ENCODE peak calls at places on chromosomes 13 and 19, in four cellular contexts. One of them, this sample, is unnamed. For H3K9me3, the result is how much of the 10 kb centered on the place peaks cover.

GRCh38 chr19:13097331-13098258 is 5.1 kb downstream of the LYL1 start:
- DNase-seq in vagina: no peak
- DNase-seq in SJSA1: no peak
- DNase-seq in tibial artery: peak
- DNase-seq in this sample: no peak

GRCh38 chr13:107518780-107519179 is 696.6 kb downstream of the LIG4 start:
- DNase-seq in vagina: no peak
- DNase-seq in SJSA1: no peak
- DNase-seq in tibial artery: no peak
- DNase-seq in this sample: no peak

GRCh38 chr19:13906525-13906904 is 514 bp downstream of the CC2D1A start:
- DNase-seq in tibial artery: no peak
- DNase-seq in vagina: no peak
- DNase-seq in SJSA1: no peak
- DNase-seq in this sample: peak

GRCh38 chr13:37905736-37906135 is 36.2 kb upstream of the TRPC4 start:
- DNase-seq in tibial artery: no peak
- DNase-seq in SJSA1: no peak
- DNase-seq in vagina: no peak
- DNase-seq in this sample: no peak

GRCh38 chr19:39195755-39196154 is 1.0 kb upstream of the NCCRP1 start:
- DNase-seq in SJSA1: no peak
- DNase-seq in vagina: no peak
- DNase-seq in tibial artery: no peak
- DNase-seq in this sample: no peak

GRCh38 chr13:98570929-98571372 is 6.0 kb downstream of the STK24 start:
- DNase-seq in tibial artery: no peak
- DNase-seq in SJSA1: peak
- DNase-seq in vagina: no peak
- DNase-seq in this sample: no peak

GRCh38 chr13:100646871-100647270 is 27.7 kb downstream of the TMTC4 start:
- DNase-seq in vagina: no peak
- DNase-seq in SJSA1: no peak
- DNase-seq in tibial artery: no peak
- DNase-seq in this sample: no peak

GRCh38 chr13:35860661-35861060 is 270.5 kb downstream of the DCLK1 start:
- DNase-seq in vagina: no peak
- DNase-seq in SJSA1: no peak
- DNase-seq in tibial artery: no peak
- DNase-seq in this sample: no peak

GRCh38 chr19:39145180-39145953 is 19.8 kb downstream of the PAK4 start:
- DNase-seq in tibial artery: no peak
- DNase-seq in vagina: no peak
- DNase-seq in SJSA1: no peak
- DNase-seq in this sample: no peak

GRCh38 chr13:31442605-31443004 is 242.8 kb downstream of the B3GLCT start:
- DNase-seq in vagina: no peak
- DNase-seq in SJSA1: no peak
- DNase-seq in tibial artery: no peak
- DNase-seq in this sample: no peak

GRCh38 chr13:69287050-69287698 is 820.5 kb upstream of the ATXN8OS start:
- DNase-seq in tibial artery: no peak
- DNase-seq in SJSA1: no peak
- DNase-seq in vagina: no peak
- DNase-seq in this sample: no peak

GRCh38 chr13:93559718-93560117 is 333.1 kb downstream of the GPC6 start:
- DNase-seq in tibial artery: no peak
- DNase-seq in vagina: no peak
- DNase-seq in SJSA1: peak
- DNase-seq in this sample: no peak

GRCh38 chr13:106432636-106433035 is 102.8 kb downstream of the EFNB2 start:
- DNase-seq in tibial artery: no peak
- DNase-seq in SJSA1: no peak
- DNase-seq in vagina: peak
- DNase-seq in this sample: no peak

GRCh38 chr13:27044837-27045570 is 126.6 kb downstream of the USP12 start:
- DNase-seq in tibial artery: no peak
- DNase-seq in SJSA1: no peak
- DNase-seq in vagina: no peak
- DNase-seq in this sample: no peak

GRCh38 chr13:77980592-77980991 is 62.0 kb upstream of the EDNRB start:
- DNase-seq in vagina: no peak
- DNase-seq in tibial artery: no peak
- DNase-seq in SJSA1: peak
- DNase-seq in this sample: no peak

GRCh38 chr13:106796280-106797047 is 228.5 kb upstream of the ARGLU1 start:
- DNase-seq in SJSA1: no peak
- DNase-seq in tibial artery: no peak
- DNase-seq in vagina: no peak
- DNase-seq in this sample: no peak

DNA sequence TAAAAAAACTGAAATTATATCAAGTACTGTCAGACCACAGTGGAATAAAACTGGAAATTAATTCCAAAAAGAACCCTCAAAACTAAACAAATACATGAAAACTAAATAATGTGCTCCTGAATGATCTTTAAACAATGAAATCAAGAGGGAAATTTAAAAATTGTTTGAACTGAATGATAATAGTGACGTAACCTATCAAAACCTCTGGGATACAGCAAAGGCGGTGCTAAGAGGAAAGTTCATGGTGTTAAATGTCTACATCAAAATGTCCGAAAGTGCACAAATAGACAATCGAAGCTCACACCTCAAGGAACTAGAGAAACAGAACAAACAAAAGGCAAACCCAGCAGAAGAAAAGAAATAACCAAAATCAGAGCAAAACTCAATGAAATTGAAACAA is 70.8 kb upstream of the TUBA3C start:
- DNase-seq in SJSA1: no peak
- DNase-seq in tibial artery: no peak
- DNase-seq in vagina: no peak
- DNase-seq in this sample: no peak
- H3K9me3 ChIP-seq in SJSA1: under half
- H3K9me3 ChIP-seq in tibial artery: under half
- H3K9me3 ChIP-seq in vagina: under half
- H3K9me3 ChIP-seq in this sample: under half

DNA sequence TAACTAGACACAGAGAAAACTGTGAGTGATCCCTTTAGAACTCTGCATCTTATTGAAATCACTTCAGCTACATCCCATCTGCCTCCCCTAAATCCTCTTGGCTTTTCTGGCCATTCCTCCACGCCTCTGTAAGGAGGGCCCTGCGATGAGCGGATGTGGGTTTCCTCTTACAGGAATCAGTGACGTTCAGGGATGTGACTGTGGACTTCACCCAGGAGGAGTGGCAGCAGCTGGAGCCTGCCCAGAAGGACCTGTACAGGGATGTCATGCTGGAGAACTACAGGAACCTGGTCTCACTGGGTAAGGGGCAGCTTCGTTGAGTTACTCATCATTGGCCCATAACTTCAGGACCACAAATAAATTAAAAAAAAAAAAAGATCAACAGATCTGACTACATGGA is 18.5 kb downstream of the ZNF71 start:
- DNase-seq in tibial artery: no peak
- DNase-seq in SJSA1: no peak
- DNase-seq in vagina: no peak
- DNase-seq in this sample: no peak
- H3K9me3 ChIP-seq in tibial artery: half or more
- H3K9me3 ChIP-seq in SJSA1: under half
- H3K9me3 ChIP-seq in vagina: under half
- H3K9me3 ChIP-seq in this sample: under half

GRCh38 chr19:22421797-22422196 is 349 bp downstream of the ZNF98 start:
- DNase-seq in vagina: no peak
- DNase-seq in SJSA1: no peak
- DNase-seq in tibial artery: no peak
- DNase-seq in this sample: no peak
- H3K9me3 ChIP-seq in vagina: under half
- H3K9me3 ChIP-seq in SJSA1: under half
- H3K9me3 ChIP-seq in tibial artery: under half
- H3K9me3 ChIP-seq in this sample: under half

DNA sequence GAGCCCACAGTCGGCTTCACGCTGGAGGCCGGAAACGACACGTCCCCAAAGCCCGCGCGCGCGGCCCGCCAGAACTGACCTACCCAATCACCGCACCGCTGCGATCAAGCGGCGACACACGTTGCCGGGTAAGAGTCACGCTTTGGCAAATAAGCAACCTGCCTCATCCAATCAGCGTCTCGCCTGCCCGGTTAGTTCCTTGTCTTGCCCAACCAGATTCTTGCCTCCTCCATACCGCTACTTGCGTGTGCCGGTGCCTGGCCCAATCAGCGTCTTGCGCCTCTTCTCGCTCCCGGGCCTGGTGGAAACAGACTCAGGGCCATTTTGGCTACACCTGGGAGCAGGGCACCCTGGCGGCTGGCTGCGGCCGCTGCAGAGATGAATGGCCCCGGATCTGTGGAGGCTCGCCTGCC is 11.6 kb upstream of the ZNF544 start:
- DNase-seq in tibial artery: no peak
- DNase-seq in vagina: no peak
- DNase-seq in SJSA1: no peak
- DNase-seq in this sample: no peak
- H3K9me3 ChIP-seq in tibial artery: half or more
- H3K9me3 ChIP-seq in vagina: half or more
- H3K9me3 ChIP-seq in SJSA1: under half
- H3K9me3 ChIP-seq in this sample: under half

DNA sequence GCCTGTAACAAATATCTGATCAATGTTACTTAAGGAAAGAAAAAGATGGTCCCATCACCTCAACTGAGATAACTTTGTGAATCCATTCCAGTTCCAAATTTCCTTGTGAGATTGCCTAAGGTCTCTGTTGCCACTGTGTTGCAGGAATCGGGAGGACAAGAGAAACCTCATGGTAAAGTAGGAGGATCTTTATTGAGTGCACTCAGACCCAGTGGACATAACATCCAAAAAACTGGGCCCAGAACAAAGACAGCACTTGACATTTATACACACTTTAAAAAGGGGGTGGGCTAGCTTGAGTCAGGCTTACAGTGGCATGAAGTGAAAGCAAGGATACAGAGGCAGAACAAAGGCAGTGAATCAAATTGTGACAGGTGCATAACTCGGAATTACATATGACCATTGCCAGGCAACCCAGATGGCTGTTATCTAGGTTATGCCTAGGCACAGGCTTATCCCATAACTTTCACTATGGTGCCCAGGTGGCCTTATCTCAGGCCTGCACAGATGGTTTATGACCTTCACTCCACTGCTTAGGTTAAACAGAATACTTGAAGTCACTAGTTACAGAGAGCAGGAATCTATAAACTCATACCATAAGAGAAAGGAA is 459.4 kb upstream of the PCDH20 start:
- DNase-seq in tibial artery: no peak
- DNase-seq in SJSA1: no peak
- DNase-seq in vagina: no peak
- DNase-seq in this sample: no peak
- H3K9me3 ChIP-seq in tibial artery: under half
- H3K9me3 ChIP-seq in SJSA1: under half
- H3K9me3 ChIP-seq in vagina: under half
- H3K9me3 ChIP-seq in this sample: under half

DNA sequence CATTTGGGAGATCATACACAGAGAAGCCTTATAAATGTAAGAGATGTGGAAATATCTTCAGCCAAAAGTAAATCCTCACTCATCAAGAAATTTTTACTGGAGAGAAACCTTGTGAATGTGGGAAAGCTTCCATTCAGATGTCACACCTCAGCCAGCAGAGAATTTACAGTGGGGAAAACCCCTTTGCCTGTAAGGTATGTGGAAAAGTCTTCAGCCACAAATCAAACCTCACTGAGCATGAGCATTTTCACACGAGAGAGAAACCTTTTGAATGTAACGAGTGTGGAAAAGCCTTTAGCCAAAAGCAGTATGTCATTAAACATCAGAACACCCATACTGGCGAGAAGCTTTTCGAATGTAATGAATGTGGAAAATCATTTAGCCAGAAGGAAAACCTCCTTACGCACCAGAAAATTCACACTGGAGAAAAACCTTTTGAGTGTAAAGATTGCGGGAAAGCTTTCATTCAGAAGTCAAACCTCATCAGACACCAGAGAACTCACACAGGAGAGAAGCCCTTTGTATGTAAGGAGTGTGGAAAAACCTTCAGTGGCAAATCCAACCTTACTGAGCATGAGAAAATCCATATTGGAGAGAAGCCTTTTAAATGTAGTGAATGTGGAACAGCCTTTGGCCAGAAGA is 21.5 kb downstream of the ZNF146 start:
- DNase-seq in SJSA1: no peak
- DNase-seq in vagina: no peak
- DNase-seq in tibial artery: no peak
- DNase-seq in this sample: no peak
- H3K9me3 ChIP-seq in SJSA1: under half
- H3K9me3 ChIP-seq in vagina: under half
- H3K9me3 ChIP-seq in tibial artery: half or more
- H3K9me3 ChIP-seq in this sample: half or more

GRCh38 chr19:52585101-52585500 is 15.0 kb downstream of the ZNF701 start:
- DNase-seq in vagina: no peak
- DNase-seq in SJSA1: no peak
- DNase-seq in tibial artery: no peak
- DNase-seq in this sample: no peak
- H3K9me3 ChIP-seq in vagina: under half
- H3K9me3 ChIP-seq in SJSA1: under half
- H3K9me3 ChIP-seq in tibial artery: under half
- H3K9me3 ChIP-seq in this sample: under half

GRCh38 chr19:58243351-58243750 is 14.6 kb downstream of the ZNF544 start:
- DNase-seq in SJSA1: no peak
- DNase-seq in vagina: no peak
- DNase-seq in tibial artery: no peak
- DNase-seq in this sample: no peak
- H3K9me3 ChIP-seq in SJSA1: under half
- H3K9me3 ChIP-seq in vagina: half or more
- H3K9me3 ChIP-seq in tibial artery: half or more
- H3K9me3 ChIP-seq in this sample: under half

This sample was measured in T-helper 17 cell.